ENCODE peak calls at places on chromosomes 16 and 17, in nine cellular contexts. Q, B, J, X, A, Z, L, I and K are unnamed samples.

GRCh38 chr17:73749337-73749807 is 105.1 kb upstream of the SDK2 start:
- DNase-seq in A (peak; percentile 48), X (no peak), L (no peak), J (no peak), B (no peak), I (no peak), Z (no peak), Q (no peak), K (no peak)

GRCh38 chr17:78556812-78557211 is 20.4 kb downstream of the DNAH17 start:
- DNase-seq in J (no peak), Q (no peak), Z (no peak), L (no peak), I (no peak), A (no peak), B (no peak), X (no peak), K (no peak)

GRCh38 chr17:78359216-78359935 is 501 bp downstream of the SOCS3 start:
- DNase-seq in I (peak; percentile 72), L (peak; percentile 57), X (no peak), Q (peak; percentile 57), B (peak; percentile 66), A (no peak), J (peak; percentile 51), Z (peak; percentile 39), K (no peak)

GRCh38 chr17:36849871-36850348 is 87.4 kb upstream of the LHX1 start:
- DNase-seq in I (peak; percentile 78), X (peak; percentile 75), B (peak; percentile 40), L (no peak), J (no peak), Q (peak; percentile 79), A (peak; percentile 62), Z (no peak), K (no peak)

GRCh38 chr17:78722101-78722761 is 59.8 kb downstream of the CYTH1 start:
- DNase-seq in I (no peak), L (peak; percentile 59), J (peak; percentile 25), Q (no peak), B (peak; percentile 38), X (no peak), A (no peak), Z (peak; percentile 41), K (no peak)

GRCh38 chr16:10961231-10961630 is 16.9 kb downstream of the CLEC16A start:
- DNase-seq in X (peak; percentile 90), Q (peak; percentile 90), I (peak; percentile 74), A (peak; percentile 92), Z (no peak), B (no peak), L (no peak), J (no peak), K (no peak)

GRCh38 chr16:57600048-57600835 is 28.2 kb upstream of the ADGRG1 start:
- DNase-seq in A (peak; percentile 42), X (peak; percentile 17), I (peak; percentile 63), J (peak; percentile 88), L (peak; percentile 55), Z (no peak), Q (peak; percentile 50), B (peak; percentile 85), K (peak; percentile 76)

GRCh38 chr16:85402910-85403692 is 210.0 kb upstream of the GSE1 start:
- DNase-seq in B (no peak), Q (peak; percentile 47), Z (peak; percentile 62), X (peak; percentile 81), I (peak; percentile 71), L (peak; percentile 35), J (peak; percentile 52), A (peak; percentile 48), K (peak; percentile 76)

GRCh38 chr16:2019500-2019899 is at the start of gene NPW:
- DNase-seq in J (peak; percentile 68), X (no peak), Q (no peak), Z (no peak), I (no peak), L (no peak), A (no peak), B (peak; percentile 56), K (no peak)

GRCh38 chr16:10578474-10579316 is 1.7 kb downstream of the EMP2 start:
- DNase-seq in I (no peak), Q (no peak), J (no peak), Z (peak; percentile 49), B (no peak), A (no peak), L (peak; percentile 77), X (no peak), K (no peak)

GRCh38 chr16:54171855-54172537 is 114.6 kb downstream of the IRX3 start:
- DNase-seq in Q (peak; percentile 40), B (peak; percentile 44), L (no peak), Z (no peak), I (peak; percentile 88), J (peak; percentile 45), A (peak; percentile 37), X (peak; percentile 73), K (no peak)

GRCh38 chr17:6701719-6702118 is 11.4 kb downstream of the SLC13A5 start:
- DNase-seq in I (peak; percentile 29), Q (peak; percentile 12), A (peak; percentile 28), X (peak; percentile 11), J (peak; percentile 93), B (peak; percentile 86), Z (no peak), L (no peak), K (no peak)

GRCh38 chr17:44972953-44973352 is 4.8 kb upstream of the C1QL1 start:
- DNase-seq in Q (peak; percentile 56), Z (no peak), I (no peak), B (no peak), A (peak; percentile 47), J (no peak), L (no peak), X (peak; percentile 7), K (no peak)

GRCh38 chr16:53689636-53690035 is 14.0 kb downstream of the RPGRIP1L start:
- DNase-seq in A (peak; percentile 55), J (no peak), I (no peak), Z (no peak), X (no peak), L (no peak), Q (peak; percentile 14), B (no peak), K (no peak)

GRCh38 chr17:82917656-82918345 is 78.0 kb upstream of the ZNF750 start:
- DNase-seq in A (no peak), X (peak; percentile 33), Z (no peak), J (peak; percentile 71), Q (peak; percentile 57), I (peak; percentile 59), B (peak; percentile 30), L (no peak), K (no peak)

GRCh38 chr17:82914375-82914774 is 74.6 kb upstream of the ZNF750 start:
- DNase-seq in B (no peak), Z (peak; percentile 56), L (no peak), Q (peak; percentile 16), X (no peak), A (peak; percentile 33), J (no peak), I (no peak), K (no peak)

GRCh38 chr17:82913304-82914043 is 73.7 kb upstream of the ZNF750 start:
- DNase-seq in B (peak; percentile 27), L (no peak), X (no peak), A (no peak), Q (no peak), Z (no peak), I (peak; percentile 17), J (no peak), K (no peak)

GRCh38 chr17:82915010-82915696 is 75.3 kb upstream of the ZNF750 start:
- DNase-seq in L (no peak), A (no peak), X (no peak), Q (no peak), Z (no peak), I (no peak), B (no peak), J (peak; percentile 57), K (no peak)

GRCh38 chr17:82915697-82916027 is 75.8 kb upstream of the ZNF750 start:
- DNase-seq in L (no peak), I (no peak), X (no peak), Q (no peak), Z (no peak), J (no peak), B (no peak), A (no peak), K (no peak)
- H3K4me3 ChIP-seq in L (no peak overlapping the region), I (no peak overlapping the region), X (no peak overlapping the region), Q (no peak overlapping the region), Z (no peak overlapping the region), J (no peak overlapping the region), B (no peak overlapping the region), A (no peak overlapping the region), K (no peak overlapping the region)

DNA sequence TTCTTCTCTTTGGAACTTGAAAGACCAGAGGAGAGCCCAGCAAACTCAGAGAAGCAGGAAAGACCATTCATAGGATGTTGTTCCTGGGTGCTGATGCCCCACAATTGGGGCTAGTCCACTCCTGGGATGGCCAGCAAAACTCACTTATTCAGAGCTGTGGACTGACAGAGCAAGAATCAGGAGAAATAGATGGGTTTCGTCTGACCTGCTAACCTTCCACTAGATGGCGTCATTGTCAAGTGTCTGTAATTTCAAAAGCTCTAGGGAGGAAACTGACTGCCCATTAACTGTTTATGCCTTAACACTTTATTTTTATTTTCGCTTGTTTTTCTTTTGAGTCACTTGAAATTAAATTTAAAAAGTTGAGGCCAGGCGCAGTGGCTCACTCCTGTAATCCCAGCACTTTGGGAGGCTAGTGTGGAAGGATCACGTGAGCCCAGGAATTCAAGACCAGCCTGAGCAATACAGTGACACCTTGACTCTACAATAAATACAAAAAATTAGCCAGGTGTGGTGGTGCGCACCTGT is 28.7 kb upstream of the MILR1 start:
- DNase-seq in I (peak; percentile 92), B (peak; percentile 74), X (peak; percentile 59), A (peak; percentile 90), L (no peak), J (peak; percentile 84), Z (no peak), Q (peak; percentile 92), K (no peak)
- TF ChIP-seq CTCF in I (peak; percentile 83), B (peak; percentile 88), X (peak; percentile 76), A (peak; percentile 77), L (peak; percentile 68), J (peak; percentile 78), Z (peak; percentile 85), Q (peak; percentile 64), K (peak; percentile 83)

DNA sequence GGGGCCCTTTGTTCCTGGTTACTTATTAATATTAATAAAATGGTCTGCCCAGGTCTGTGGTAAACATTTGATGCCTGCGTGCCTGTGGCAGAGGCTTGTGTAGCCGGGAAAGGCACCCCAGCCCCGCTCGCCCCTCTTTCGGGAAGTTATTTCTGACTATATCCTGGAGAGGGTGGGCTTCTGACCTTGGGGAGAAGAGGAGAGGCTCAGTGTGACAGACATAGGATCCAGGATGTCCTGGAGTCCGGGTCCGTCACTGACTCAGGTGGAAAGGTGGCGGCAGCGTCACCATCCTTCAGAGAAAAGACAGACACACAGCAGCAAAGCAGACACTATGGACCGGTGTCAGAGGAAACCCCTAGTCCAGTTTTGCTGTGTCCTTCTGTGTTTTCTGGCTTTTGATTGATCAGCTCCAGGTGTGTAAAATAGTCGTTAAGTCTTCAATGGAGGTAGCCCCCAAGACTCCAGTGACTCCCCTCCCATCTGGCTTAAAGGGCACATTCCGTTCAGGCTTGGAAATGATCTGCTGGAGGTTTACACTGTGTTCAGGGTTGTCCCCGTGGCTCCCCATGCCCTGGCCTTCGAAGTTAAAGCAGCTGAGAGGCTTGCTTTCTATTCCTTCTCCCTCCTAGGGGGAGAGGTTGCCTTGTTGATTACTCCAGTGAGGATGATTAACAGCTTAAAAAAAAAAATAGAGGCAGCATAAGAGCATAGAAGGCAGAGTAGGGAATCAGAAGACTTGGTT is 81.6 kb downstream of the CCDC182 start:
- DNase-seq in B (peak; percentile 35), Z (no peak), L (no peak), Q (no peak), I (no peak), A (peak; percentile 11), X (no peak), J (no peak), K (peak; percentile 23)
- H3K4me3 ChIP-seq in B (no peak overlapping the region), Z (peak overlapping the region; percentile 62), L (no peak overlapping the region), Q (no peak overlapping the region), I (no peak overlapping the region), A (no peak overlapping the region), X (peak overlapping the region; percentile 36), J (peak overlapping the region; percentile 61), K (no peak overlapping the region)

GRCh38 chr17:49365667-49366066 is 3.6 kb upstream of the ZNF652 start:
- DNase-seq in X (no peak), A (peak; percentile 22), B (peak; percentile 61), L (no peak), Z (no peak), I (peak; percentile 27), J (peak; percentile 68), Q (no peak), K (no peak)
- TF ChIP-seq CTCF in X (peak; percentile 40), A (no peak), B (peak; percentile 36), L (no peak), Z (peak; percentile 27), I (no peak), J (peak; percentile 47), Q (no peak), K (peak; percentile 15)